ENCODE peak calls at places on chromosomes 1 and 21, in five cellular contexts. W, E, J, I and X are unnamed samples.

GRCh38 chr1:154524881-154525280 is 22.7 kb upstream of the SHE start:
- DNase-seq in J (no peak), I (peak), W (no peak), E (no peak), X (no peak)

GRCh38 chr1:207798847-207799246 is 47.0 kb downstream of the CD46 start:
- DNase-seq in E (no peak), W (no peak), J (no peak), I (no peak), X (no peak)

GRCh38 chr1:59272507-59272906 is 24.4 kb upstream of the FGGY start:
- DNase-seq in J (peak), I (no peak), E (no peak), W (no peak), X (peak)

GRCh38 chr1:10698726-10699469 is 97.5 kb downstream of the CASZ1 start:
- DNase-seq in E (no peak), W (no peak), J (no peak), I (no peak), X (no peak)

GRCh38 chr1:239997515-239998311 is 94.0 kb upstream of the FMN2 start:
- DNase-seq in J (no peak), W (peak), E (peak), I (no peak), X (no peak)

GRCh38 chr1:17826165-17826488 is 71.0 kb downstream of the ACTL8 start:
- DNase-seq in W (peak), I (no peak), J (peak), E (peak), X (no peak)

GRCh38 chr1:91674107-91674506 is 173.5 kb downstream of the CDC7 start:
- DNase-seq in W (no peak), J (no peak), E (no peak), I (no peak), X (no peak)

GRCh38 chr1:70760170-70760569 is 287.4 kb downstream of the PTGER3 start:
- DNase-seq in E (no peak), I (no peak), J (no peak), W (no peak), X (no peak)

GRCh38 chr1:119330062-119330939 is 38.3 kb upstream of the HAO2 start:
- DNase-seq in E (no peak), J (no peak), I (no peak), W (no peak), X (no peak)

GRCh38 chr21:37220433-37220980 is 46.6 kb downstream of the VPS26C start:
- DNase-seq in W (no peak), J (peak), E (peak), I (no peak), X (peak)